ENCODE peak calls at places on chromosomes 16 and 17, in six cellular contexts. One of them, this sample, is unnamed. For H3K9me3, the result is how much of the 10 kb centered on the place peaks cover.

GRCh38 chr16:56936491-56936890 is 4.5 kb downstream of the HERPUD1 start:
- DNase-seq in ascending aorta: no peak
- DNase-seq in CD8-positive, alpha-beta T cell: no peak
- DNase-seq in upper lobe of right lung: no peak
- DNase-seq in gastrocnemius medialis: no peak
- DNase-seq in pancreas: no peak
- DNase-seq in this sample: no peak

GRCh38 chr16:82655315-82655714 is 28.5 kb downstream of the CDH13 start:
- DNase-seq in ascending aorta: no peak
- DNase-seq in upper lobe of right lung: no peak
- DNase-seq in CD8-positive, alpha-beta T cell: peak
- DNase-seq in gastrocnemius medialis: no peak
- DNase-seq in pancreas: no peak
- DNase-seq in this sample: no peak

GRCh38 chr17:42530952-42531454 is 5.0 kb upstream of the NAGLU start:
- DNase-seq in ascending aorta: no peak
- DNase-seq in pancreas: peak
- DNase-seq in CD8-positive, alpha-beta T cell: no peak
- DNase-seq in gastrocnemius medialis: no peak
- DNase-seq in upper lobe of right lung: no peak
- DNase-seq in this sample: no peak

GRCh38 chr17:32490101-32490482 is 3.3 kb downstream of the CDK5R1 start:
- DNase-seq in pancreas: no peak
- DNase-seq in CD8-positive, alpha-beta T cell: no peak
- DNase-seq in ascending aorta: no peak
- DNase-seq in upper lobe of right lung: peak
- DNase-seq in gastrocnemius medialis: no peak
- DNase-seq in this sample: no peak

GRCh38 chr16:89801800-89802199 is 14.6 kb downstream of the FANCA start:
- DNase-seq in CD8-positive, alpha-beta T cell: no peak
- DNase-seq in ascending aorta: no peak
- DNase-seq in upper lobe of right lung: no peak
- DNase-seq in pancreas: no peak
- DNase-seq in gastrocnemius medialis: no peak
- DNase-seq in this sample: no peak

GRCh38 chr16:31009894-31010293 is 544 bp downstream of the STX1B start:
- DNase-seq in CD8-positive, alpha-beta T cell: no peak
- DNase-seq in ascending aorta: no peak
- DNase-seq in pancreas: no peak
- DNase-seq in upper lobe of right lung: no peak
- DNase-seq in gastrocnemius medialis: no peak
- DNase-seq in this sample: no peak

GRCh38 chr17:21512307-21513011 is 136.3 kb downstream of the KCNJ12 start:
- DNase-seq in ascending aorta: no peak
- DNase-seq in pancreas: no peak
- DNase-seq in CD8-positive, alpha-beta T cell: no peak
- DNase-seq in upper lobe of right lung: no peak
- DNase-seq in gastrocnemius medialis: no peak
- DNase-seq in this sample: no peak

GRCh38 chr16:1108299-1109252 is 12.5 kb upstream of the C1QTNF8 start:
- DNase-seq in gastrocnemius medialis: no peak
- DNase-seq in ascending aorta: no peak
- DNase-seq in pancreas: peak
- DNase-seq in CD8-positive, alpha-beta T cell: no peak
- DNase-seq in upper lobe of right lung: no peak
- DNase-seq in this sample: no peak

GRCh38 chr16:10655415-10655977 is 39.2 kb downstream of the TEKT5 start:
- DNase-seq in pancreas: no peak
- DNase-seq in CD8-positive, alpha-beta T cell: no peak
- DNase-seq in gastrocnemius medialis: no peak
- DNase-seq in upper lobe of right lung: no peak
- DNase-seq in ascending aorta: no peak
- DNase-seq in this sample: no peak

GRCh38 chr17:55405600-55405999 is 16.0 kb downstream of the MMD start:
- DNase-seq in CD8-positive, alpha-beta T cell: no peak
- DNase-seq in ascending aorta: no peak
- DNase-seq in upper lobe of right lung: no peak
- DNase-seq in pancreas: no peak
- DNase-seq in gastrocnemius medialis: no peak
- DNase-seq in this sample: no peak

GRCh38 chr16:47712276-47713224 is 251.4 kb downstream of the PHKB start:
- DNase-seq in ascending aorta: no peak
- DNase-seq in CD8-positive, alpha-beta T cell: no peak
- DNase-seq in gastrocnemius medialis: no peak
- DNase-seq in upper lobe of right lung: no peak
- DNase-seq in pancreas: no peak
- DNase-seq in this sample: no peak

GRCh38 chr17:74485012-74485743 is 18.7 kb downstream of the CD300A start:
- DNase-seq in ascending aorta: no peak
- DNase-seq in CD8-positive, alpha-beta T cell: no peak
- DNase-seq in gastrocnemius medialis: peak
- DNase-seq in pancreas: no peak
- DNase-seq in upper lobe of right lung: no peak
- DNase-seq in this sample: no peak

GRCh38 chr17:29577778-29578211 is 9.3 kb downstream of the TP53I13 start:
- DNase-seq in gastrocnemius medialis: no peak
- DNase-seq in ascending aorta: peak
- DNase-seq in CD8-positive, alpha-beta T cell: no peak
- DNase-seq in pancreas: peak
- DNase-seq in upper lobe of right lung: no peak
- DNase-seq in this sample: peak

GRCh38 chr16:49749816-49750215 is 106.1 kb downstream of the ZNF423 start:
- DNase-seq in gastrocnemius medialis: no peak
- DNase-seq in CD8-positive, alpha-beta T cell: no peak
- DNase-seq in upper lobe of right lung: no peak
- DNase-seq in pancreas: no peak
- DNase-seq in ascending aorta: no peak
- DNase-seq in this sample: no peak

GRCh38 chr17:42975265-42975664 is 4.6 kb downstream of the PTGES3L start:
- DNase-seq in ascending aorta: no peak
- DNase-seq in upper lobe of right lung: no peak
- DNase-seq in CD8-positive, alpha-beta T cell: no peak
- DNase-seq in gastrocnemius medialis: no peak
- DNase-seq in pancreas: no peak
- DNase-seq in this sample: no peak

GRCh38 chr17:45940826-45941225 is 46.5 kb downstream of the MAPT start:
- DNase-seq in ascending aorta: no peak
- DNase-seq in gastrocnemius medialis: peak
- DNase-seq in CD8-positive, alpha-beta T cell: no peak
- DNase-seq in pancreas: no peak
- DNase-seq in upper lobe of right lung: no peak
- DNase-seq in this sample: no peak

GRCh38 chr17:68592004-68592403 is 9.2 kb downstream of the FAM20A start:
- DNase-seq in CD8-positive, alpha-beta T cell: no peak
- DNase-seq in upper lobe of right lung: no peak
- DNase-seq in ascending aorta: no peak
- DNase-seq in pancreas: no peak
- DNase-seq in gastrocnemius medialis: no peak
- DNase-seq in this sample: no peak

GRCh38 chr16:49011807-49012345 is 269.8 kb downstream of the CBLN1 start:
- DNase-seq in ascending aorta: no peak
- DNase-seq in upper lobe of right lung: no peak
- DNase-seq in pancreas: no peak
- DNase-seq in CD8-positive, alpha-beta T cell: no peak
- DNase-seq in gastrocnemius medialis: no peak
- DNase-seq in this sample: no peak

GRCh38 chr17:18235743-18236256 is 10.4 kb downstream of the LLGL1 start:
- DNase-seq in gastrocnemius medialis: no peak
- DNase-seq in pancreas: no peak
- DNase-seq in ascending aorta: peak
- DNase-seq in upper lobe of right lung: no peak
- DNase-seq in CD8-positive, alpha-beta T cell: no peak
- DNase-seq in this sample: no peak

GRCh38 chr17:41627316-41628072 is 3.1 kb upstream of the KRT17 start:
- DNase-seq in pancreas: no peak
- DNase-seq in upper lobe of right lung: peak
- DNase-seq in ascending aorta: no peak
- DNase-seq in CD8-positive, alpha-beta T cell: no peak
- DNase-seq in gastrocnemius medialis: no peak
- DNase-seq in this sample: peak

GRCh38 chr16:50684823-50685455 is 3.8 kb upstream of the SNX20 start:
- DNase-seq in pancreas: no peak
- DNase-seq in upper lobe of right lung: no peak
- DNase-seq in gastrocnemius medialis: no peak
- DNase-seq in CD8-positive, alpha-beta T cell: no peak
- DNase-seq in ascending aorta: no peak
- DNase-seq in this sample: no peak

GRCh38 chr17:57984226-57984890 is 3.7 kb downstream of the VEZF1 start:
- DNase-seq in gastrocnemius medialis: no peak
- DNase-seq in upper lobe of right lung: no peak
- DNase-seq in ascending aorta: no peak
- DNase-seq in pancreas: no peak
- DNase-seq in CD8-positive, alpha-beta T cell: no peak
- DNase-seq in this sample: no peak

DNA sequence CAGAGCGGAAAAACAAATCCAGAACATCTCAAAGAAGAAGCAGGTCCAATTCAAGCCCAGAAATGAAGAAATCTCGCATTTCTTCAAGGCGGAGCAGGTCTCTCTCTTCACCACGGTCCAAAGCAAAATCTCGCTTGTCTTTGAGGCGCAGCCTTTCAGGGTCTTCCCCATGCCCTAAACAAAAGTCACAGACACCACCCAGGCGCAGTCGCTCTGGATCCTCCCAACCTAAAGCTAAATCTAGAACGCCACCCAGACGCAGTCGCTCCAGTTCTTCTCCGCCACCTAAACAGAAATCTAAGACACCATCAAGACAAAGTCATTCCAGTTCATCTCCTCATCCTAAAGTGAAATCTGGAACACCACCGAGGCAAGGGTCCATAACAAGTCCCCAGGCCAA is 10.3 kb downstream of the SRRM2 start:
- DNase-seq in ascending aorta: no peak
- DNase-seq in pancreas: no peak
- DNase-seq in CD8-positive, alpha-beta T cell: no peak
- DNase-seq in upper lobe of right lung: no peak
- DNase-seq in gastrocnemius medialis: no peak
- DNase-seq in this sample: no peak
- H3K9me3 ChIP-seq in ascending aorta: under half
- H3K9me3 ChIP-seq in pancreas: under half
- H3K9me3 ChIP-seq in CD8-positive, alpha-beta T cell: under half
- H3K9me3 ChIP-seq in upper lobe of right lung: under half
- H3K9me3 ChIP-seq in gastrocnemius medialis: under half
- H3K9me3 ChIP-seq in this sample: under half

GRCh38 chr16:3289998-3290673 is 6.8 kb downstream of the ZNF263 start:
- DNase-seq in gastrocnemius medialis: no peak
- DNase-seq in ascending aorta: no peak
- DNase-seq in upper lobe of right lung: no peak
- DNase-seq in CD8-positive, alpha-beta T cell: no peak
- DNase-seq in pancreas: no peak
- DNase-seq in this sample: no peak
- H3K9me3 ChIP-seq in gastrocnemius medialis: under half
- H3K9me3 ChIP-seq in ascending aorta: half or more
- H3K9me3 ChIP-seq in upper lobe of right lung: half or more
- H3K9me3 ChIP-seq in CD8-positive, alpha-beta T cell: under half
- H3K9me3 ChIP-seq in pancreas: under half
- H3K9me3 ChIP-seq in this sample: under half

GRCh38 chr16:35685085-35685484 is 2225.7 kb downstream of the TP53TG3F start:
- DNase-seq in ascending aorta: no peak
- DNase-seq in gastrocnemius medialis: no peak
- DNase-seq in upper lobe of right lung: no peak
- DNase-seq in CD8-positive, alpha-beta T cell: no peak
- DNase-seq in pancreas: no peak
- DNase-seq in this sample: no peak

GRCh38 chr16:35686595-35686994 is 2227.2 kb downstream of the TP53TG3F start:
- DNase-seq in gastrocnemius medialis: no peak
- DNase-seq in pancreas: no peak
- DNase-seq in CD8-positive, alpha-beta T cell: no peak
- DNase-seq in ascending aorta: no peak
- DNase-seq in upper lobe of right lung: no peak
- DNase-seq in this sample: no peak

GRCh38 chr16:35687781-35688180 is 2228.4 kb downstream of the TP53TG3F start:
- DNase-seq in gastrocnemius medialis: no peak
- DNase-seq in pancreas: no peak
- DNase-seq in upper lobe of right lung: no peak
- DNase-seq in ascending aorta: no peak
- DNase-seq in CD8-positive, alpha-beta T cell: no peak
- DNase-seq in this sample: no peak

GRCh38 chr16:35689764-35690163 is 2230.4 kb downstream of the TP53TG3F start:
- DNase-seq in gastrocnemius medialis: no peak
- DNase-seq in upper lobe of right lung: no peak
- DNase-seq in ascending aorta: peak
- DNase-seq in CD8-positive, alpha-beta T cell: no peak
- DNase-seq in pancreas: no peak
- DNase-seq in this sample: no peak

DNA sequence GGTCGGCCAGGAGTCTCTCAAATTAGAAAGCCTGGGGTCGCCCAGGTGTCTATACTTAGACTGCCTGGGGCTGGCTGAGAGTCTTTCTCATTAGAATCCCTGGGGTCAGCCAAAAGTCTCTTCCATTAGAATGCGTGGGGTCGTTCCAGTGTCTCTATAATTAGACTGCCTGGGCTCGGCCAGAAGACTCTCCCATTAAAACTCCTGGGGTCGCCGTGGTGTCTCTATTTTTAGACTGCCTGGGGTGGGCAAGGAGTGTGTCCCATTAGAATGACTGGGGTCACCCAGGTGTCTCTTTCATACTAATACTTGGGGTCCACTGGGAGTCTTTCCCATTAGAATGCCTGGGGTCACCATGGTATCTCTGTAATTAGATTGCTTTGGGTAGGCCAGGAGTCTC is 2227.7 kb downstream of the TP53TG3F start:
- DNase-seq in gastrocnemius medialis: no peak
- DNase-seq in pancreas: no peak
- DNase-seq in ascending aorta: no peak
- DNase-seq in CD8-positive, alpha-beta T cell: no peak
- DNase-seq in upper lobe of right lung: no peak
- DNase-seq in this sample: no peak
- H3K9me3 ChIP-seq in gastrocnemius medialis: under half
- H3K9me3 ChIP-seq in pancreas: under half
- H3K9me3 ChIP-seq in ascending aorta: under half
- H3K9me3 ChIP-seq in CD8-positive, alpha-beta T cell: under half
- H3K9me3 ChIP-seq in upper lobe of right lung: under half
- H3K9me3 ChIP-seq in this sample: half or more

DNA sequence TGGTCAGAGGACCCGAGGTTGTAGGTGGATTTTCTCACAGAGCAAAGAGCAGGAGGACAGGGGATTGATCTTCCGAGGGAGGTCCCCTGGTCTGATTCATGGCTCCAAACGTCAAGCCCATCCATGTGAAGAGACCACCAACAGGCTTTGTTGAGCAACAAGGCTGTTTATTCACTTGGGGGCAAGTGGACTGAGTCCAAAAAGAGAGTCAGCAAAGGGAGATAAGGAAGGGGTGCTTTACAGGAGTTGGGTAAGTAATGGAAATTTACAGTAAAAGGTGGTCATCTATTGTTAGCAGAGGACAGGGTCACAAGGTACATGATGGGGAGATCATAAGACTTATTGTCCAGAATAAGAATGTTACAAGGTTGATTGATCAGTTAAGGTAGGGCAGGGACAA is 2285.8 kb downstream of the TP53TG3F start:
- DNase-seq in CD8-positive, alpha-beta T cell: no peak
- DNase-seq in ascending aorta: peak
- DNase-seq in pancreas: no peak
- DNase-seq in upper lobe of right lung: no peak
- DNase-seq in gastrocnemius medialis: no peak
- DNase-seq in this sample: no peak
- H3K9me3 ChIP-seq in CD8-positive, alpha-beta T cell: under half
- H3K9me3 ChIP-seq in ascending aorta: under half
- H3K9me3 ChIP-seq in pancreas: under half
- H3K9me3 ChIP-seq in upper lobe of right lung: under half
- H3K9me3 ChIP-seq in gastrocnemius medialis: under half
- H3K9me3 ChIP-seq in this sample: under half